ENCODE peak calls at places on chromosomes 1 and 21, in six cellular contexts. One of them, this sample, is unnamed.

GRCh38 chr21:30268608-30269197 is 14.0 kb downstream of the KRTAP24-1 start:
- DNase-seq in fibroblast of mammary gland: peak
- DNase-seq in cardiac fibroblast: peak
- DNase-seq in CD8-positive, alpha-beta T cell: no peak
- DNase-seq in gastrocnemius medialis: no peak
- DNase-seq in astrocyte of the spinal cord: no peak
- DNase-seq in this sample: no peak

GRCh38 chr1:38613996-38614395 is 245.6 kb downstream of the RRAGC start:
- DNase-seq in astrocyte of the spinal cord: no peak
- DNase-seq in gastrocnemius medialis: no peak
- DNase-seq in cardiac fibroblast: no peak
- DNase-seq in fibroblast of mammary gland: no peak
- DNase-seq in CD8-positive, alpha-beta T cell: no peak
- DNase-seq in this sample: no peak

GRCh38 chr1:203480084-203480483 is 4.5 kb downstream of the PRELP start:
- DNase-seq in astrocyte of the spinal cord: peak
- DNase-seq in CD8-positive, alpha-beta T cell: no peak
- DNase-seq in cardiac fibroblast: peak
- DNase-seq in gastrocnemius medialis: no peak
- DNase-seq in fibroblast of mammary gland: peak
- DNase-seq in this sample: peak

GRCh38 chr21:33403128-33403785 is at the start of gene IFNGR2:
- DNase-seq in fibroblast of mammary gland: no peak
- DNase-seq in astrocyte of the spinal cord: no peak
- DNase-seq in cardiac fibroblast: no peak
- DNase-seq in CD8-positive, alpha-beta T cell: peak
- DNase-seq in gastrocnemius medialis: no peak
- DNase-seq in this sample: no peak

GRCh38 chr1:14392161-14392886 is 206.2 kb upstream of the KAZN start:
- DNase-seq in fibroblast of mammary gland: no peak
- DNase-seq in cardiac fibroblast: no peak
- DNase-seq in astrocyte of the spinal cord: no peak
- DNase-seq in CD8-positive, alpha-beta T cell: no peak
- DNase-seq in gastrocnemius medialis: no peak
- DNase-seq in this sample: no peak

GRCh38 chr1:13793088-13793730 is 93.2 kb downstream of the PRDM2 start:
- DNase-seq in astrocyte of the spinal cord: no peak
- DNase-seq in cardiac fibroblast: no peak
- DNase-seq in fibroblast of mammary gland: no peak
- DNase-seq in CD8-positive, alpha-beta T cell: no peak
- DNase-seq in gastrocnemius medialis: peak
- DNase-seq in this sample: no peak

GRCh38 chr21:42063578-42064521 is 7.3 kb upstream of the UMODL1 start:
- DNase-seq in gastrocnemius medialis: no peak
- DNase-seq in CD8-positive, alpha-beta T cell: peak
- DNase-seq in astrocyte of the spinal cord: no peak
- DNase-seq in cardiac fibroblast: no peak
- DNase-seq in fibroblast of mammary gland: peak
- DNase-seq in this sample: no peak

GRCh38 chr1:59903136-59903754 is 23.3 kb downstream of the CYP2J2 start:
- DNase-seq in fibroblast of mammary gland: peak
- DNase-seq in cardiac fibroblast: peak
- DNase-seq in astrocyte of the spinal cord: peak
- DNase-seq in gastrocnemius medialis: no peak
- DNase-seq in CD8-positive, alpha-beta T cell: no peak
- DNase-seq in this sample: no peak

GRCh38 chr1:17045623-17046022 is 8.2 kb downstream of the SDHB start:
- DNase-seq in cardiac fibroblast: no peak
- DNase-seq in fibroblast of mammary gland: peak
- DNase-seq in astrocyte of the spinal cord: no peak
- DNase-seq in gastrocnemius medialis: no peak
- DNase-seq in CD8-positive, alpha-beta T cell: no peak
- DNase-seq in this sample: no peak

GRCh38 chr1:228275435-228276342 is 67.8 kb downstream of the OBSCN start:
- DNase-seq in fibroblast of mammary gland: peak
- DNase-seq in cardiac fibroblast: peak
- DNase-seq in CD8-positive, alpha-beta T cell: peak
- DNase-seq in astrocyte of the spinal cord: peak
- DNase-seq in gastrocnemius medialis: peak
- DNase-seq in this sample: peak

GRCh38 chr1:106022312-106022902 is 1034.1 kb upstream of the PRMT6 start:
- DNase-seq in cardiac fibroblast: peak
- DNase-seq in gastrocnemius medialis: no peak
- DNase-seq in CD8-positive, alpha-beta T cell: no peak
- DNase-seq in astrocyte of the spinal cord: peak
- DNase-seq in fibroblast of mammary gland: peak
- DNase-seq in this sample: no peak

GRCh38 chr1:229689915-229690314 is 63.9 kb downstream of the URB2 start:
- DNase-seq in CD8-positive, alpha-beta T cell: no peak
- DNase-seq in gastrocnemius medialis: no peak
- DNase-seq in astrocyte of the spinal cord: no peak
- DNase-seq in cardiac fibroblast: no peak
- DNase-seq in fibroblast of mammary gland: no peak
- DNase-seq in this sample: no peak

GRCh38 chr1:241695454-241696171 is 43.5 kb downstream of the WDR64 start:
- DNase-seq in gastrocnemius medialis: no peak
- DNase-seq in cardiac fibroblast: peak
- DNase-seq in astrocyte of the spinal cord: peak
- DNase-seq in CD8-positive, alpha-beta T cell: no peak
- DNase-seq in fibroblast of mammary gland: no peak
- DNase-seq in this sample: peak

GRCh38 chr1:3012511-3013291 is 8.6 kb upstream of the ACTRT2 start:
- DNase-seq in astrocyte of the spinal cord: peak
- DNase-seq in fibroblast of mammary gland: no peak
- DNase-seq in gastrocnemius medialis: no peak
- DNase-seq in CD8-positive, alpha-beta T cell: peak
- DNase-seq in cardiac fibroblast: no peak
- DNase-seq in this sample: no peak

GRCh38 chr1:210117198-210117597 is 115.4 kb upstream of the SERTAD4 start:
- DNase-seq in cardiac fibroblast: no peak
- DNase-seq in CD8-positive, alpha-beta T cell: no peak
- DNase-seq in fibroblast of mammary gland: no peak
- DNase-seq in gastrocnemius medialis: no peak
- DNase-seq in astrocyte of the spinal cord: no peak
- DNase-seq in this sample: no peak

GRCh38 chr1:35111106-35111505 is 31.9 kb downstream of the ZMYM1 start:
- DNase-seq in cardiac fibroblast: peak
- DNase-seq in astrocyte of the spinal cord: peak
- DNase-seq in fibroblast of mammary gland: peak
- DNase-seq in gastrocnemius medialis: no peak
- DNase-seq in CD8-positive, alpha-beta T cell: no peak
- DNase-seq in this sample: peak

GRCh38 chr1:26540346-26540745 is 10.8 kb downstream of the RPS6KA1 start:
- DNase-seq in astrocyte of the spinal cord: no peak
- DNase-seq in fibroblast of mammary gland: no peak
- DNase-seq in CD8-positive, alpha-beta T cell: no peak
- DNase-seq in cardiac fibroblast: no peak
- DNase-seq in gastrocnemius medialis: no peak
- DNase-seq in this sample: no peak

GRCh38 chr1:63775418-63776127 is 1.8 kb downstream of the ROR1 start:
- DNase-seq in gastrocnemius medialis: no peak
- DNase-seq in cardiac fibroblast: peak
- DNase-seq in fibroblast of mammary gland: peak
- DNase-seq in astrocyte of the spinal cord: no peak
- DNase-seq in CD8-positive, alpha-beta T cell: no peak
- DNase-seq in this sample: no peak

GRCh38 chr1:94031591-94031990 is 89.4 kb downstream of the ABCA4 start:
- DNase-seq in CD8-positive, alpha-beta T cell: no peak
- DNase-seq in fibroblast of mammary gland: no peak
- DNase-seq in gastrocnemius medialis: no peak
- DNase-seq in astrocyte of the spinal cord: no peak
- DNase-seq in cardiac fibroblast: no peak
- DNase-seq in this sample: no peak

GRCh38 chr1:212684076-212684475 is 15.6 kb downstream of the BATF3 start:
- DNase-seq in gastrocnemius medialis: no peak
- DNase-seq in fibroblast of mammary gland: no peak
- DNase-seq in CD8-positive, alpha-beta T cell: no peak
- DNase-seq in cardiac fibroblast: no peak
- DNase-seq in astrocyte of the spinal cord: no peak
- DNase-seq in this sample: no peak

GRCh38 chr1:108125312-108126138 is 74.6 kb downstream of the SLC25A24 start:
- DNase-seq in gastrocnemius medialis: peak
- DNase-seq in CD8-positive, alpha-beta T cell: peak
- DNase-seq in cardiac fibroblast: peak
- DNase-seq in astrocyte of the spinal cord: peak
- DNase-seq in fibroblast of mammary gland: peak
- DNase-seq in this sample: peak

DNA sequence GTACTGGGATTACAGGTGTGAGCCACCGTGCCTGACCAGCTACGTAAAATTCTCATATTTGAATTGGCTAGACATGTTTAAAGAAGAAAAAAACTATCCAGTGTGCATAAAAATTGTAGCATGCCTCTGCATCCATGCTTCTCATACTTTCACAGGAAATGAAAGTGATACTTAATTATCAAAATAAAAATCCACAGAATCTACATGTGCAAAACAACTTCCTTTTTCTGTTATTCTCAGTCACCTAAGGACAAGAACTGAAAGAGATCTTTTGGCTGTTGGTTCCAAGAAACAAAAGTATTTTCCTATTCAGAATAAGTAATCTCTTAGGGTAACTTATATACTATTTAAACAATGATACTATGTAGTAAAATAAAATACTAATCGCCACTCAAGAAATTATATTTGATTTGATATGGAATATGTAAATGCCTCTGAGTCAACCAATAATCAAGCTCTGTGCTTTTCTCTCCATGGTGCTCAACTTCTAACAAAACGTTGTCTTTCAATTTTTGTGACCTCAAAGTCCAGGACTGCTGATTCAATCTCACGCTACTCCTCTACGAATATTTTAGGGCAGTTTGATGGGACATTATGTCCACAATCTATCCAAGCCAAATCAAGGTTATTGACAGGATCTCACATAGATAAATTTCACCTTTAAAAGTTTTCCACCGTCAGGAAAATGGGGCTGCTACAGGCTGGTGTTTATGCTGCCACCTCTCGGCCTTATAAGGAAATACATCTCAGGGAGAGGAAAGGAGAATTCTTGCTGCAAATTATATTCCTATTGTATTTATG is 102.7 kb downstream of the ZNF281 start:
- DNase-seq in astrocyte of the spinal cord: peak
- DNase-seq in gastrocnemius medialis: no peak
- DNase-seq in cardiac fibroblast: peak
- DNase-seq in CD8-positive, alpha-beta T cell: peak
- DNase-seq in fibroblast of mammary gland: peak
- DNase-seq in this sample: no peak
- TF ChIP-seq CTCF in astrocyte of the spinal cord: peak
- TF ChIP-seq CTCF in gastrocnemius medialis: peak
- TF ChIP-seq CTCF in cardiac fibroblast: peak
- TF ChIP-seq CTCF in CD8-positive, alpha-beta T cell: peak
- TF ChIP-seq CTCF in fibroblast of mammary gland: peak
- TF ChIP-seq CTCF in this sample: peak

GRCh38 chr1:220813013-220813412 is 26.3 kb downstream of the MTARC1 start:
- DNase-seq in CD8-positive, alpha-beta T cell: no peak
- DNase-seq in astrocyte of the spinal cord: no peak
- DNase-seq in fibroblast of mammary gland: no peak
- DNase-seq in gastrocnemius medialis: no peak
- DNase-seq in cardiac fibroblast: no peak
- DNase-seq in this sample: no peak
- TF ChIP-seq CTCF in CD8-positive, alpha-beta T cell: no peak
- TF ChIP-seq CTCF in astrocyte of the spinal cord: no peak
- TF ChIP-seq CTCF in fibroblast of mammary gland: no peak
- TF ChIP-seq CTCF in gastrocnemius medialis: no peak
- TF ChIP-seq CTCF in cardiac fibroblast: no peak
- TF ChIP-seq CTCF in this sample: peak

GRCh38 chr21:34546556-34546955 is 34.5 kb upstream of the KCNE1 start:
- DNase-seq in astrocyte of the spinal cord: no peak
- DNase-seq in fibroblast of mammary gland: no peak
- DNase-seq in gastrocnemius medialis: no peak
- DNase-seq in cardiac fibroblast: no peak
- DNase-seq in CD8-positive, alpha-beta T cell: no peak
- DNase-seq in this sample: no peak

GRCh38 chr21:34548782-34549376 is 36.9 kb upstream of the KCNE1 start:
- DNase-seq in CD8-positive, alpha-beta T cell: no peak
- DNase-seq in fibroblast of mammary gland: no peak
- DNase-seq in cardiac fibroblast: no peak
- DNase-seq in astrocyte of the spinal cord: no peak
- DNase-seq in gastrocnemius medialis: no peak
- DNase-seq in this sample: no peak

GRCh38 chr21:34543017-34543416 is 31.0 kb upstream of the KCNE1 start:
- DNase-seq in cardiac fibroblast: no peak
- DNase-seq in gastrocnemius medialis: no peak
- DNase-seq in fibroblast of mammary gland: no peak
- DNase-seq in CD8-positive, alpha-beta T cell: no peak
- DNase-seq in astrocyte of the spinal cord: no peak
- DNase-seq in this sample: no peak

GRCh38 chr21:34544032-34544496 is 32.1 kb upstream of the KCNE1 start:
- DNase-seq in cardiac fibroblast: peak
- DNase-seq in CD8-positive, alpha-beta T cell: peak
- DNase-seq in astrocyte of the spinal cord: peak
- DNase-seq in gastrocnemius medialis: no peak
- DNase-seq in fibroblast of mammary gland: peak
- DNase-seq in this sample: peak

DNA sequence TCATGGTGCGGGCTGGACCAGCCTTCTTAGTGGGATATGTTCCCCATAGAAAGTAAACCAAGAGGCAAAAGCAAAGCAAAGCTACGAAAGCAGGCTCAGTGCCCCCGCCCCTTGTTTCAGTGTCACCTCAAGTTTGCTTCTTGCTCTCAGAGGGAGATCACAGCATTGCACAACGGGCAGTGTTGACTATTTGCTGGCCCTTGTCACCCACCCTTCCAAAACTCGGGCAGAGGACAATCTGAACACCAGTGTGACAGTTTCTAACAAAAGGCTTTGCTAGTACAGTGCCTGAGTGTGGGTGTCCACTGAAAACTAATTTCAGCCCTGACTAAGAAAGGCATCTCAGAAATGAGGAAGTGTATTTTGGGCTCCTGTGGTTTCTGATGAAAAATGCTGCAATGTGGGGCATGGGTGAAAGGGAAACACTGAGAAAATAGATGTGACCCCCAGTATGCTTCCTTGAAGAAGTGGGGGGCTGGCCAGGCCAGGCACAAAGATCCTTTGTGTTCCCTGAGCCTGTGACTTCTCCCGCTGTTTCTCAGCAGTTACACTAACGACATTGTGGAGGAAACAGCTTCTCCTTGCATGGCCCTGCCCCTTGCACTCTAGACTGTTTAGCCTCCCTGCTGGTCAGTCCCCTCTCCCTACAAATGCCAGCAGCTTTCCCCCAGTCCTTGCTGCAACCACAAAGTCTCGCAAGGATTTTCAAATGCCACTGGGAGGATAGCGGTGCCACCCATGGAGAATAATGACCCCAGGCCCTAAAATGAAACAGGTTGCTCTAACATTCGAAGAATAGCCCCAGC is 33.3 kb upstream of the KCNE1 start:
- DNase-seq in astrocyte of the spinal cord: peak
- DNase-seq in CD8-positive, alpha-beta T cell: no peak
- DNase-seq in fibroblast of mammary gland: peak
- DNase-seq in cardiac fibroblast: peak
- DNase-seq in gastrocnemius medialis: no peak
- DNase-seq in this sample: peak
- TF ChIP-seq CTCF in astrocyte of the spinal cord: no peak
- TF ChIP-seq CTCF in CD8-positive, alpha-beta T cell: no peak
- TF ChIP-seq CTCF in fibroblast of mammary gland: no peak
- TF ChIP-seq CTCF in cardiac fibroblast: no peak
- TF ChIP-seq CTCF in gastrocnemius medialis: no peak
- TF ChIP-seq CTCF in this sample: no peak

DNA sequence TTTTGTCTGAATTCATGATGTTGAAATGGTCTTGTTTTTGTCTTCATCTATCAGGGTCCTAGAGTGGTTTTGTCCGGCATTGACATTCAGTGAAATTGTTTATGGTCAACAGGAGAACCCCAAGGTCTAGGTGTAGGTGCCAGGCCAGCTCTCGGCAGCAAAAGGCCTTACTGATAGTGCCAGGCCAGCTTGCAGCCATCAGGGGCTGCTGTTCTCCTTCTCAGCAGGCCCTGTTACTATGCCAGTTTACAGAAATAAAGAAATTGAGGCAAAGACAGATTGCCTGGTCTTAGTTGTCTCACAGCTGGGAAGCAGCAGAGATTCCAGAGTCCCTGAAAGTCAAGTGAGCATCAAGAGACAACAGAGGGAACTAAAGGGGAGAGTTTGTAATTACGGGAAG is 12.0 kb downstream of the HMGB4 start:
- DNase-seq in CD8-positive, alpha-beta T cell: no peak
- DNase-seq in fibroblast of mammary gland: no peak
- DNase-seq in gastrocnemius medialis: no peak
- DNase-seq in astrocyte of the spinal cord: no peak
- DNase-seq in cardiac fibroblast: no peak
- DNase-seq in this sample: no peak
- TF ChIP-seq CTCF in CD8-positive, alpha-beta T cell: no peak
- TF ChIP-seq CTCF in fibroblast of mammary gland: peak
- TF ChIP-seq CTCF in gastrocnemius medialis: no peak
- TF ChIP-seq CTCF in astrocyte of the spinal cord: peak
- TF ChIP-seq CTCF in cardiac fibroblast: no peak
- TF ChIP-seq CTCF in this sample: no peak

This sample was measured in HFFc6.